ENCODE peak calls at places on chromosomes 4 and X, in seven cellular contexts. A, N, E, T, X, C and Y are unnamed samples.

GRCh38 chrX:130772313-130773140 is 130.5 kb downstream of the ENOX2 start:
- DNase-seq in N (no peak), X (peak), T (no peak), E (no peak), C (no peak), A (peak), Y (no peak)

GRCh38 chr4:83561381-83561780 is 25.5 kb downstream of the GPAT3 start:
- DNase-seq in A (peak), E (no peak), N (no peak), T (no peak), C (peak), X (no peak), Y (peak)

GRCh38 chrX:39875834-39876625 is 221.7 kb downstream of the BCOR start:
- DNase-seq in T (no peak), C (no peak), E (no peak), N (no peak), A (no peak), X (no peak), Y (no peak)

GRCh38 chr4:82780398-82781231 is 18.0 kb downstream of the SCD5 start:
- DNase-seq in A (peak), X (peak), E (peak), N (peak), C (peak), T (no peak), Y (no peak)

GRCh38 chr4:27009539-27009938 is 148.9 kb downstream of the STIM2 start:
- DNase-seq in E (no peak), T (no peak), N (no peak), X (no peak), A (no peak), C (no peak), Y (no peak)

GRCh38 chr4:181566490-181566889 is 676.7 kb upstream of the TENM3 start:
- DNase-seq in N (no peak), E (no peak), A (no peak), T (no peak), X (peak), C (no peak), Y (no peak)

GRCh38 chrX:2360731-2361130 is 140.0 kb downstream of the DHRSX start:
- DNase-seq in E (no peak), A (peak), C (no peak), X (no peak), T (no peak), N (peak), Y (no peak)

GRCh38 chr4:16083217-16084191 is at the start of gene PROM1:
- DNase-seq in T (no peak), N (peak), A (peak), E (peak), C (peak), X (peak), Y (no peak)

GRCh38 chr4:65580551-65580950 is 89.7 kb downstream of the EPHA5 start:
- DNase-seq in E (no peak), C (no peak), T (no peak), A (no peak), X (no peak), N (peak), Y (no peak)

GRCh38 chrX:15908891-15909290 is 54.3 kb upstream of the AP1S2 start:
- DNase-seq in A (peak), E (no peak), C (no peak), X (no peak), N (no peak), T (no peak), Y (no peak)
- TF ChIP-seq POLR2AphosphoS5 in A (no peak), E (no peak), C (no peak), X (no peak), N (no peak), T (no peak), Y (no peak)

DNA sequence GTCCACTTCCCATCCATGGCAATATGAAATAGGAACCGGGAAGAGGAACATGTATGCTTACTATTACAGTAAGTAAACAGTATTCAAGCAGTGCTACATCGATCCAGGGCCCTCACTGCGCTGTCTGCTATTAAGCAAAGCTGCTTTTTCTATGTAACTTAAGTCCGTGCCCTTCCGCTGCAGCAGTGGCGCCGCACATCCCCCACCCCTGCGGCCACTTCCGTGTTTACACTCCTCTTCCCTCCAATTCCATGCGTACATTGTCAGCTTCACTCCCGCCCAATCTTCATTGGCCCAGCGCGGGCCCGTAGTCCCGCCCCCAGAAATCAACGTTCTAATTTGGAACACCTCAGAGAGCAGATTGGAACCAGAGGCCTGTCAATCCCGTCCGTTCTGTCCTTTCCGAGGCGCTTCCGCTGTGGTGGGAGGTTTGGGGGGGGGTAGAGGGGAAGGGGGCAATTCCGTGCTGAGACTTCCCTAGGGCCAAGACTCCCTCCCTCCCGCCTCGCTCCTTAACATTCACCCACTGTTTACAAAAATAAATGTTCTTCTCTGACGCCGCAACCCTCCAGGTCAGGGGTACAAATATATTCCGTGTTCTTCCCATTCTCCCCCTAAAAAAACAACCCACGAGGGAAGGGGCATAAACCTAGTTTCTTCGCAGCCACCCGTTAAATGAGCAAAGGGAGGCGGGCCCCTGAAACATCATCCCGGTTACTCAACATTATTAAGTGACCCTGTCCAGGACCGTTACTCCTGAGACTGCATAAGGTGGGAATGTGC is 67.4 kb downstream of the NOCT start:
- DNase-seq in X (peak), E (peak), N (peak), C (peak), A (peak), T (peak), Y (peak)
- TF ChIP-seq POLR2AphosphoS5 in X (peak), E (peak), N (peak), C (peak), A (peak), T (peak), Y (no peak)

GRCh38 chr4:177596035-177596434 is 153.8 kb upstream of the AGA start:
- DNase-seq in T (no peak), X (peak), N (no peak), E (no peak), C (no peak), A (peak), Y (peak)

GRCh38 chr4:177596991-177597390 is 154.8 kb upstream of the AGA start:
- DNase-seq in A (no peak), E (no peak), T (no peak), C (no peak), X (no peak), N (no peak), Y (no peak)

GRCh38 chr4:177595413-177595812 is 153.2 kb upstream of the AGA start:
- DNase-seq in X (no peak), E (no peak), T (no peak), C (no peak), N (no peak), A (no peak), Y (no peak)
- TF ChIP-seq POLR2AphosphoS5 in X (no peak), E (no peak), T (no peak), C (no peak), N (no peak), A (no peak), Y (no peak)

DNA sequence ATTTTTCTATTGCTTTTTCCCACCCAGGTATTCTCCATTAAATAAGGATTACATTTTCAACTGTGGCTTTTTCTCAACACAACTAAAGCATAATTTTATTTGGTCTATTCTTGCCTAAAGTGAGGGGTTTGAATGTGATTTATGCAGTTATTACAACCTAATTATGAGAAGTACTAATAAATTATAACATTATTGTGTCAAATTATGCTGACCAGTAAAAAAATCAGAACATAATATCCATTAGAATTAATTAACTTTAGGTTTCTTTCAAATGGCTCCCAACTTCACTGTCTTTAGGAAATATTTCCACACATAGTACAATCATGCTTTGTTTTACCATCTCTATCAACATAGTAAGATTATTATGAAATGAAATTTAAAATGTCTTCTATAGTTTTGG is 1293.9 kb downstream of the FSTL5 start:
- DNase-seq in X (no peak), T (no peak), C (no peak), E (no peak), N (no peak), A (no peak), Y (no peak)
- TF ChIP-seq POLR2AphosphoS5 in X (no peak), T (no peak), C (no peak), E (no peak), N (no peak), A (no peak), Y (no peak)

GRCh38 chr4:158297866-158298265 is 87.6 kb downstream of the TMEM144 start:
- DNase-seq in E (no peak), T (no peak), A (no peak), N (no peak), C (no peak), X (no peak), Y (no peak)
- TF ChIP-seq POLR2AphosphoS5 in E (no peak), T (no peak), A (no peak), N (no peak), C (no peak), X (no peak), Y (no peak)

GRCh38 chr4:56086073-56086521 is 137.4 kb downstream of the CEP135 start:
- DNase-seq in X (no peak), N (peak), E (no peak), A (no peak), C (peak), T (no peak), Y (no peak)
- TF ChIP-seq POLR2AphosphoS5 in X (no peak), N (no peak), E (no peak), A (no peak), C (no peak), T (no peak), Y (no peak)